ENCODE peak calls at places on chromosomes 3 and 15, in ten cellular contexts. One of them, this sample, is unnamed.

GRCh38 chr3:160968731-160969130 is 136.4 kb downstream of the B3GALNT1 start:
- DNase-seq in stimulated activated CD4-positive, alpha-beta T cell treated with anti-CD3 and anti-CD28 coated beads, TNF-alpha, amount 100 ng/mL, for 4 hours: no peak
- DNase-seq in mesothelial cell of epicardium: no peak
- DNase-seq in mesenteric fat pad: no peak
- DNase-seq in AG04450: no peak
- DNase-seq in HFFc6: no peak
- DNase-seq in kidney tubule cell: no peak
- DNase-seq in WTC11: no peak
- DNase-seq in central memory CD4-positive, alpha-beta T cell: no peak
- DNase-seq in SW 1271: no peak
- DNase-seq in this sample: no peak

GRCh38 chr15:57731543-57732103 is 25.1 kb downstream of the POLR2M start:
- DNase-seq in stimulated activated CD4-positive, alpha-beta T cell treated with anti-CD3 and anti-CD28 coated beads, TNF-alpha, amount 100 ng/mL, for 4 hours: no peak
- DNase-seq in mesothelial cell of epicardium: no peak
- DNase-seq in mesenteric fat pad: no peak
- DNase-seq in AG04450: no peak
- DNase-seq in HFFc6: no peak
- DNase-seq in kidney tubule cell: no peak
- DNase-seq in WTC11: no peak
- DNase-seq in central memory CD4-positive, alpha-beta T cell: no peak
- DNase-seq in SW 1271: no peak
- DNase-seq in this sample: no peak

GRCh38 chr15:64634576-64635485 is 140.6 kb downstream of the RBPMS2 start:
- DNase-seq in stimulated activated CD4-positive, alpha-beta T cell treated with anti-CD3 and anti-CD28 coated beads, TNF-alpha, amount 100 ng/mL, for 4 hours: no peak
- DNase-seq in mesothelial cell of epicardium: no peak
- DNase-seq in mesenteric fat pad: no peak
- DNase-seq in AG04450: no peak
- DNase-seq in HFFc6: no peak
- DNase-seq in kidney tubule cell: peak; percentile 84
- DNase-seq in WTC11: peak; percentile 64
- DNase-seq in central memory CD4-positive, alpha-beta T cell: peak; percentile 23
- DNase-seq in SW 1271: no peak
- DNase-seq in this sample: no peak

GRCh38 chr3:103785537-103785936 is 1350.7 kb downstream of the ZPLD1 start:
- DNase-seq in stimulated activated CD4-positive, alpha-beta T cell treated with anti-CD3 and anti-CD28 coated beads, TNF-alpha, amount 100 ng/mL, for 4 hours: no peak
- DNase-seq in mesothelial cell of epicardium: no peak
- DNase-seq in mesenteric fat pad: no peak
- DNase-seq in AG04450: no peak
- DNase-seq in HFFc6: no peak
- DNase-seq in kidney tubule cell: no peak
- DNase-seq in WTC11: no peak
- DNase-seq in central memory CD4-positive, alpha-beta T cell: no peak
- DNase-seq in SW 1271: no peak
- DNase-seq in this sample: no peak

GRCh38 chr3:51379746-51380330 is 5.3 kb upstream of the MANF start:
- DNase-seq in stimulated activated CD4-positive, alpha-beta T cell treated with anti-CD3 and anti-CD28 coated beads, TNF-alpha, amount 100 ng/mL, for 4 hours: no peak
- DNase-seq in mesothelial cell of epicardium: no peak
- DNase-seq in mesenteric fat pad: peak; percentile 67
- DNase-seq in AG04450: no peak
- DNase-seq in HFFc6: no peak
- DNase-seq in kidney tubule cell: no peak
- DNase-seq in WTC11: no peak
- DNase-seq in central memory CD4-positive, alpha-beta T cell: no peak
- DNase-seq in SW 1271: no peak
- DNase-seq in this sample: no peak

GRCh38 chr3:141625506-141625905 is 112.6 kb upstream of the RNF7 start:
- DNase-seq in stimulated activated CD4-positive, alpha-beta T cell treated with anti-CD3 and anti-CD28 coated beads, TNF-alpha, amount 100 ng/mL, for 4 hours: no peak
- DNase-seq in mesothelial cell of epicardium: no peak
- DNase-seq in mesenteric fat pad: no peak
- DNase-seq in AG04450: no peak
- DNase-seq in HFFc6: no peak
- DNase-seq in kidney tubule cell: peak; percentile 75
- DNase-seq in WTC11: no peak
- DNase-seq in central memory CD4-positive, alpha-beta T cell: no peak
- DNase-seq in SW 1271: no peak
- DNase-seq in this sample: no peak

GRCh38 chr3:111713833-111714232 is 118.7 kb upstream of the ZBED2 start:
- DNase-seq in stimulated activated CD4-positive, alpha-beta T cell treated with anti-CD3 and anti-CD28 coated beads, TNF-alpha, amount 100 ng/mL, for 4 hours: no peak
- DNase-seq in mesothelial cell of epicardium: no peak
- DNase-seq in mesenteric fat pad: no peak
- DNase-seq in AG04450: no peak
- DNase-seq in HFFc6: no peak
- DNase-seq in kidney tubule cell: no peak
- DNase-seq in WTC11: no peak
- DNase-seq in central memory CD4-positive, alpha-beta T cell: no peak
- DNase-seq in SW 1271: no peak
- DNase-seq in this sample: no peak

GRCh38 chr3:184491011-184491576 is 70.5 kb upstream of the EPHB3 start:
- DNase-seq in stimulated activated CD4-positive, alpha-beta T cell treated with anti-CD3 and anti-CD28 coated beads, TNF-alpha, amount 100 ng/mL, for 4 hours: no peak
- DNase-seq in mesothelial cell of epicardium: no peak
- DNase-seq in mesenteric fat pad: no peak
- DNase-seq in AG04450: no peak
- DNase-seq in HFFc6: no peak
- DNase-seq in kidney tubule cell: peak; percentile 52
- DNase-seq in WTC11: no peak
- DNase-seq in central memory CD4-positive, alpha-beta T cell: no peak
- DNase-seq in SW 1271: no peak
- DNase-seq in this sample: no peak

GRCh38 chr15:43042885-43043284 is 63.0 kb downstream of the UBR1 start:
- DNase-seq in stimulated activated CD4-positive, alpha-beta T cell treated with anti-CD3 and anti-CD28 coated beads, TNF-alpha, amount 100 ng/mL, for 4 hours: no peak
- DNase-seq in mesothelial cell of epicardium: no peak
- DNase-seq in mesenteric fat pad: no peak
- DNase-seq in AG04450: no peak
- DNase-seq in HFFc6: no peak
- DNase-seq in kidney tubule cell: no peak
- DNase-seq in WTC11: no peak
- DNase-seq in central memory CD4-positive, alpha-beta T cell: no peak
- DNase-seq in SW 1271: no peak
- DNase-seq in this sample: no peak

GRCh38 chr3:33787328-33788009 is 11.0 kb upstream of the PDCD6IP start:
- DNase-seq in stimulated activated CD4-positive, alpha-beta T cell treated with anti-CD3 and anti-CD28 coated beads, TNF-alpha, amount 100 ng/mL, for 4 hours: peak; percentile 12
- DNase-seq in mesothelial cell of epicardium: peak; percentile 59
- DNase-seq in mesenteric fat pad: no peak
- DNase-seq in AG04450: peak; percentile 32
- DNase-seq in HFFc6: peak; percentile 74
- DNase-seq in kidney tubule cell: peak; percentile 80
- DNase-seq in WTC11: peak; percentile 72
- DNase-seq in central memory CD4-positive, alpha-beta T cell: peak; percentile 48
- DNase-seq in SW 1271: no peak
- DNase-seq in this sample: peak; percentile 51

GRCh38 chr3:60756231-60756630 is 495.0 kb downstream of the FHIT start:
- DNase-seq in stimulated activated CD4-positive, alpha-beta T cell treated with anti-CD3 and anti-CD28 coated beads, TNF-alpha, amount 100 ng/mL, for 4 hours: no peak
- DNase-seq in mesothelial cell of epicardium: no peak
- DNase-seq in mesenteric fat pad: no peak
- DNase-seq in AG04450: no peak
- DNase-seq in HFFc6: peak; percentile 68
- DNase-seq in kidney tubule cell: peak; percentile 35
- DNase-seq in WTC11: no peak
- DNase-seq in central memory CD4-positive, alpha-beta T cell: no peak
- DNase-seq in SW 1271: no peak
- DNase-seq in this sample: no peak

This sample was measured in naive B cell.